ENCODE peak calls at places on chromosomes 12 and 14, in five cellular contexts. U is MCF 10A; V is non-pigmented ciliary epithelial cell; G is suprapubic skin; D is activated T-cell treated with anti-CD3 and anti-CD28 coated beads, Interleukin-2, amount 50 U/mL, for 4 hours. N is an unnamed sample.

GRCh38 chr14:105019861-105020814 is 745 bp downstream of the CDCA4 start:
- DNase-seq in U (peak), V (no peak), G (no peak), D (peak), N (no peak)

GRCh38 chr12:80262372-80263170 is 163.2 kb downstream of the OTOGL start:
- DNase-seq in U (no peak), V (no peak), G (no peak), D (no peak), N (no peak)

GRCh38 chr14:100117647-100118376 is 41.6 kb downstream of the DEGS2 start:
- DNase-seq in U (no peak), V (no peak), G (no peak), D (no peak), N (no peak)

GRCh38 chr14:20802341-20803084 is at the start of gene RNASE1:
- DNase-seq in U (no peak), V (no peak), G (no peak), D (no peak), N (no peak)

GRCh38 chr14:92534863-92535654 is 21.5 kb downstream of the RIN3 start:
- DNase-seq in U (no peak), V (no peak), G (no peak), D (peak), N (no peak)

GRCh38 chr12:89227774-89228173 is 124.5 kb downstream of the DUSP6 start:
- DNase-seq in U (no peak), V (no peak), G (no peak), D (no peak), N (no peak)

GRCh38 chr12:118840399-118840798 is 140.9 kb upstream of the SRRM4 start:
- DNase-seq in U (no peak), V (no peak), G (no peak), D (no peak), N (no peak)

GRCh38 chr14:67883717-67884116 is 64.1 kb downstream of the RAD51B start:
- DNase-seq in U (peak), V (no peak), G (no peak), D (no peak), N (no peak)

GRCh38 chr12:57899010-57899662 is 42.2 kb upstream of the ATP23 start:
- DNase-seq in U (peak), V (no peak), G (no peak), D (peak), N (no peak)

GRCh38 chr12:97642906-97643305 is 180.3 kb downstream of the RMST start:
- DNase-seq in U (no peak), V (no peak), G (no peak), D (no peak), N (no peak)

GRCh38 chr12:26721800-26722199 is 111.2 kb downstream of the ITPR2 start:
- DNase-seq in U (peak), V (no peak), G (no peak), D (no peak), N (no peak)

GRCh38 chr14:104650057-104650980 is 39.1 kb upstream of the INF2 start:
- DNase-seq in U (peak), V (no peak), G (no peak), D (peak), N (no peak)

GRCh38 chr12:82754856-82755255 is 68.2 kb downstream of the TMTC2 start:
- DNase-seq in U (no peak), V (no peak), G (no peak), D (no peak), N (no peak)

GRCh38 chr12:62785941-62786559 is 148.9 kb downstream of the PPM1H start:
- DNase-seq in U (peak), V (peak), G (no peak), D (no peak), N (no peak)

GRCh38 chr14:89027097-89027740 is 202.8 kb downstream of the TTC8 start:
- DNase-seq in U (peak), V (no peak), G (no peak), D (peak), N (no peak)

GRCh38 chr14:35369701-35370191 is 34.8 kb downstream of the NFKBIA start:
- DNase-seq in U (peak), V (no peak), G (no peak), D (no peak), N (no peak)

GRCh38 chr14:20454359-20454644 is 310 bp downstream of the OSGEP start:
- DNase-seq in U (no peak), V (no peak), G (no peak), D (peak), N (peak)

GRCh38 chr12:49358548-49359141 is 8.6 kb upstream of the SPATS2 start:
- DNase-seq in U (peak), V (no peak), G (peak), D (no peak), N (no peak)

GRCh38 chr12:51922762-51923505 is 15.6 kb downstream of the ACVRL1 start:
- DNase-seq in U (peak), V (no peak), G (peak), D (no peak), N (no peak)